ENCODE peak calls at places on chromosome 1, in four cellular contexts. F is skeletal muscle cell; N is fibroblast of lung; W is stimulated activated CD4-positive, alpha-beta T cell treated with anti-CD3 and anti-CD28 coated beads, Interleukin-12 subunit alpha, Interleukin-12 subunit beta, amount 100 ng/mL, for 4 hours. C is an unnamed sample.

GRCh38 chr1:190858140-190858539 is 380.5 kb upstream of the BRINP3 start:
- DNase-seq in F (no peak), N (no peak), W (no peak), C (no peak)

GRCh38 chr1:2595261-2595811 is 8.8 kb downstream of the PRXL2B start:
- DNase-seq in F (no peak), N (no peak), W (no peak), C (peak)

GRCh38 chr1:28927442-28928305 is 13.3 kb downstream of the EPB41 start:
- DNase-seq in F (peak), N (peak), W (no peak), C (no peak)

GRCh38 chr1:35807614-35808375 is at the start of gene AGO4:
- DNase-seq in F (no peak), N (peak), W (peak), C (peak)

GRCh38 chr1:182235604-182235951 is 156.0 kb downstream of the GLUL start:
- DNase-seq in F (no peak), N (no peak), W (no peak), C (no peak)

GRCh38 chr1:153509036-153509435 is 26.8 kb downstream of the S100A6 start:
- DNase-seq in F (no peak), N (no peak), W (no peak), C (no peak)

GRCh38 chr1:184114818-184115398 is 63.4 kb downstream of the TSEN15 start:
- DNase-seq in F (no peak), N (no peak), W (no peak), C (no peak)

GRCh38 chr1:153292740-153293479 is 19.8 kb downstream of the PGLYRP3 start:
- DNase-seq in F (no peak), N (no peak), W (no peak), C (no peak)

GRCh38 chr1:235266325-235266724 is 61.7 kb downstream of the ARID4B start:
- DNase-seq in F (no peak), N (no peak), W (no peak), C (no peak)

GRCh38 chr1:72690871-72691270 is 408.5 kb upstream of the NEGR1 start:
- DNase-seq in F (no peak), N (no peak), W (no peak), C (no peak)

C was measured in 8988T.